ENCODE peak calls at places on chromosomes 1 and 21, in nine cellular contexts. F is mesenchymal stem cell; T is CD8-positive, alpha-beta T cell; P is esophagus muscularis mucosa; J is SJCRH30; M is tibial nerve; G is K562; V is CD8-positive, alpha-beta memory T cell; E is HepG2. I is an unnamed sample.

GRCh38 chr1:28917757-28918118 is 3.4 kb downstream of the EPB41 start:
- DNase-seq in F (no peak), T (no peak), P (no peak), J (no peak), M (no peak), G (no peak), V (no peak), E (no peak), I (no peak)

GRCh38 chr21:26715878-26716506 is 129.2 kb downstream of the ADAMTS1 start:
- DNase-seq in F (peak), T (no peak), P (no peak), J (peak), M (no peak), G (peak), V (no peak), E (peak), I (no peak)

GRCh38 chr1:232952514-232953175 is 2.2 kb downstream of the NTPCR start:
- DNase-seq in F (peak), T (peak), P (no peak), J (peak), M (no peak), G (peak), V (no peak), E (peak), I (no peak)

GRCh38 chr1:38213720-38214367 is 167.3 kb upstream of the POU3F1 start:
- DNase-seq in F (no peak), T (no peak), P (no peak), J (no peak), M (no peak), G (peak), V (no peak), E (no peak), I (no peak)

GRCh38 chr1:17630048-17630830 is 90.7 kb downstream of the ARHGEF10L start:
- DNase-seq in F (no peak), T (no peak), P (peak), J (no peak), M (peak), G (no peak), V (no peak), E (no peak), I (no peak)

GRCh38 chr1:10901091-10901893 is 104.8 kb upstream of the CASZ1 start:
- DNase-seq in F (no peak), T (no peak), P (no peak), J (no peak), M (no peak), G (no peak), V (no peak), E (no peak), I (no peak)

GRCh38 chr1:197619008-197619640 is 156.2 kb downstream of the DENND1B start:
- DNase-seq in F (peak), T (no peak), P (no peak), J (no peak), M (no peak), G (no peak), V (peak), E (peak), I (no peak)

GRCh38 chr1:61287734-61288133 is 205.4 kb downstream of the NFIA start:
- DNase-seq in F (no peak), T (no peak), P (no peak), J (peak), M (no peak), G (no peak), V (no peak), E (peak), I (no peak)

GRCh38 chr1:166974647-166975345 is 544 bp downstream of the ILDR2 start:
- DNase-seq in F (no peak), T (peak), P (peak), J (no peak), M (no peak), G (no peak), V (peak), E (no peak), I (no peak)

GRCh38 chr21:15446193-15446592 is 283.6 kb upstream of the USP25 start:
- DNase-seq in F (no peak), T (no peak), P (no peak), J (peak), M (no peak), G (no peak), V (no peak), E (no peak), I (no peak)

GRCh38 chr1:241695454-241696171 is 43.5 kb downstream of the WDR64 start:
- DNase-seq in F (no peak), T (no peak), P (no peak), J (no peak), M (no peak), G (no peak), V (no peak), E (no peak), I (no peak)

GRCh38 chr1:206809504-206810084 is 37.3 kb upstream of the IL10 start:
- DNase-seq in F (peak), T (peak), P (no peak), J (no peak), M (no peak), G (no peak), V (no peak), E (peak), I (peak)

GRCh38 chr1:230568008-230568407 is 74.3 kb upstream of the COG2 start:
- DNase-seq in F (peak), T (no peak), P (no peak), J (peak), M (no peak), G (peak), V (no peak), E (peak), I (no peak)

GRCh38 chr1:30232288-30232899 is 491.0 kb downstream of the MATN1 start:
- DNase-seq in F (no peak), T (no peak), P (no peak), J (no peak), M (no peak), G (peak), V (no peak), E (peak), I (no peak)

GRCh38 chr21:45186709-45187108 is 101.0 kb downstream of the POFUT2 start:
- DNase-seq in F (no peak), T (no peak), P (no peak), J (no peak), M (no peak), G (no peak), V (no peak), E (no peak), I (no peak)

GRCh38 chr1:91732291-91732953 is 153.5 kb downstream of the TGFBR3 start:
- DNase-seq in F (peak), T (no peak), P (no peak), J (peak), M (no peak), G (peak), V (no peak), E (no peak), I (no peak)

GRCh38 chr1:173042806-173043205 is 7.9 kb downstream of the TNFSF18 start:
- DNase-seq in F (no peak), T (no peak), P (no peak), J (no peak), M (no peak), G (no peak), V (no peak), E (no peak), I (no peak)

GRCh38 chr1:156104861-156105546 is 9.5 kb upstream of the LMNA start:
- DNase-seq in F (peak), T (no peak), P (no peak), J (no peak), M (no peak), G (no peak), V (no peak), E (peak), I (no peak)

GRCh38 chr1:180360333-180361075 is 130.4 kb downstream of the LHX4 start:
- DNase-seq in F (no peak), T (no peak), P (no peak), J (peak), M (no peak), G (no peak), V (no peak), E (no peak), I (no peak)

GRCh38 chr21:20875741-20876140 is 122.5 kb upstream of the NCAM2 start:
- DNase-seq in F (no peak), T (no peak), P (no peak), J (no peak), M (no peak), G (no peak), V (no peak), E (no peak), I (no peak)

GRCh38 chr1:31470794-31471315 is 57.8 kb downstream of the SERINC2 start:
- DNase-seq in F (no peak), T (no peak), P (no peak), J (no peak), M (no peak), G (no peak), V (no peak), E (no peak), I (no peak)

GRCh38 chr1:28719332-28719619 is 17.5 kb upstream of the YTHDF2 start:
- DNase-seq in F (no peak), T (no peak), P (no peak), J (no peak), M (no peak), G (no peak), V (no peak), E (no peak), I (no peak)

GRCh38 chr21:38938343-38938742 is 132.6 kb downstream of the ETS2 start:
- DNase-seq in F (peak), T (no peak), P (no peak), J (no peak), M (no peak), G (no peak), V (peak), E (no peak), I (no peak)

GRCh38 chr1:63621075-63621474 is 27.9 kb downstream of the PGM1 start:
- DNase-seq in F (no peak), T (no peak), P (no peak), J (no peak), M (no peak), G (no peak), V (no peak), E (no peak), I (no peak)

GRCh38 chr1:40047769-40048168 is 7.2 kb downstream of the CAP1 start:
- DNase-seq in F (no peak), T (no peak), P (no peak), J (no peak), M (no peak), G (no peak), V (no peak), E (no peak), I (no peak)

GRCh38 chr21:15730484-15731242 is 881 bp downstream of the USP25 start:
- DNase-seq in F (peak), T (no peak), P (no peak), J (no peak), M (no peak), G (no peak), V (no peak), E (no peak), I (no peak)

GRCh38 chr1:200332716-200333115 is 77.1 kb downstream of the ZNF281 start:
- DNase-seq in F (no peak), T (no peak), P (no peak), J (no peak), M (no peak), G (no peak), V (no peak), E (no peak), I (no peak)

GRCh38 chr1:24952413-24952841 is 22.4 kb upstream of the RUNX3 start:
- DNase-seq in F (peak), T (peak), P (no peak), J (no peak), M (no peak), G (peak), V (peak), E (no peak), I (no peak)

GRCh38 chr1:234874291-234875288 is 254.0 kb downstream of the TOMM20 start:
- DNase-seq in F (no peak), T (no peak), P (no peak), J (no peak), M (no peak), G (peak), V (no peak), E (peak), I (no peak)

GRCh38 chr1:86703696-86704455 is 500 bp upstream of the SH3GLB1 start:
- DNase-seq in F (no peak), T (no peak), P (peak), J (peak), M (no peak), G (peak), V (no peak), E (peak), I (no peak)

GRCh38 chr1:35536551-35537162 is 20.5 kb downstream of the KIAA0319L start:
- DNase-seq in F (no peak), T (no peak), P (no peak), J (no peak), M (no peak), G (no peak), V (no peak), E (no peak), I (no peak)

GRCh38 chr1:24923485-24924113 is 6.5 kb downstream of the RUNX3 start:
- DNase-seq in F (no peak), T (no peak), P (no peak), J (no peak), M (no peak), G (no peak), V (peak), E (no peak), I (no peak)

GRCh38 chr1:157289424-157290105 is 151.4 kb upstream of the ETV3 start:
- DNase-seq in F (no peak), T (no peak), P (peak), J (no peak), M (no peak), G (no peak), V (no peak), E (no peak), I (no peak)

GRCh38 chr1:10074855-10075418 is 42.2 kb downstream of the UBE4B start:
- DNase-seq in F (peak), T (no peak), P (no peak), J (no peak), M (no peak), G (no peak), V (no peak), E (no peak), I (no peak)

GRCh38 chr1:223048026-223048425 is 95.0 kb downstream of the TLR5 start:
- DNase-seq in F (no peak), T (no peak), P (no peak), J (no peak), M (no peak), G (no peak), V (no peak), E (no peak), I (no peak)

GRCh38 chr1:21506804-21507203 is 2.4 kb upstream of the ALPL start:
- DNase-seq in F (no peak), T (no peak), P (no peak), J (no peak), M (no peak), G (no peak), V (no peak), E (no peak), I (no peak)

GRCh38 chr1:20190761-20191160 is 4.4 kb upstream of the PLA2G2C start:
- DNase-seq in F (no peak), T (no peak), P (no peak), J (no peak), M (no peak), G (no peak), V (no peak), E (no peak), I (no peak)

GRCh38 chr1:169395956-169396355 is 28.0 kb downstream of the BLZF1 start:
- DNase-seq in F (no peak), T (no peak), P (no peak), J (no peak), M (no peak), G (no peak), V (no peak), E (no peak), I (no peak)

GRCh38 chr1:227541796-227542152 is 21.6 kb upstream of the ZNF678 start:
- DNase-seq in F (peak), T (no peak), P (no peak), J (no peak), M (no peak), G (no peak), V (no peak), E (no peak), I (no peak)
- H3K27ac ChIP-seq in F (no peak), T (no peak), P (peak), J (no peak), M (peak), G (no peak), V (no peak), E (no peak), I (no peak)

DNA sequence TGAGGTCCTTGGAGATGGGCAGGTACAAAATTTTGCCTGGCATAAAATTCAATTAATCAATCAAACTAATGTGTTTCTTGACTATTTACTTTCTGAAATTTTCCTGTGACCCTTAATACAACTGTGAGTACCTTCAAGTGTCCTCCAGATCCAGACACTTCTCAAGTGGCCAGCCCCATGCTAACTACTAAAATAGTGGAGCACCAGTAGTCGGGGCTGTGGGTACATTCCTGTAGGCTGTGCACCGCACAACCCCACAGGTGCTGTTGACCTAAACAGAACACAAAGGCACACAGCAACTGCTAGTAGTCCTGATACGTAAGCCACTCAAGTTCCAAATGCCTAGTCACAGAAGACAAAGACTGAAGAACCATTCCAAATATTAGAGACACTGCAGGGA is 36.6 kb downstream of the TMEM50B start:
- DNase-seq in F (no peak), T (no peak), P (no peak), J (no peak), M (no peak), G (no peak), V (no peak), E (no peak), I (no peak)
- H3K27ac ChIP-seq in F (no peak), T (no peak), P (no peak), J (no peak), M (peak), G (no peak), V (no peak), E (no peak), I (no peak)

GRCh38 chr1:54475357-54476230 is 69.4 kb upstream of the SSBP3 start:
- DNase-seq in F (no peak), T (peak), P (no peak), J (peak), M (no peak), G (no peak), V (peak), E (no peak), I (peak)

GRCh38 chr1:54477153-54477561 is 70.9 kb upstream of the ACOT11 start:
- DNase-seq in F (no peak), T (no peak), P (no peak), J (no peak), M (no peak), G (no peak), V (no peak), E (no peak), I (no peak)

GRCh38 chr1:54471588-54471987 is 65.4 kb upstream of the SSBP3 start:
- DNase-seq in F (no peak), T (no peak), P (no peak), J (no peak), M (no peak), G (no peak), V (no peak), E (no peak), I (no peak)

GRCh38 chr1:54476231-54477109 is 70.3 kb upstream of the SSBP3 start:
- DNase-seq in F (peak), T (no peak), P (no peak), J (no peak), M (no peak), G (no peak), V (no peak), E (no peak), I (no peak)

DNA sequence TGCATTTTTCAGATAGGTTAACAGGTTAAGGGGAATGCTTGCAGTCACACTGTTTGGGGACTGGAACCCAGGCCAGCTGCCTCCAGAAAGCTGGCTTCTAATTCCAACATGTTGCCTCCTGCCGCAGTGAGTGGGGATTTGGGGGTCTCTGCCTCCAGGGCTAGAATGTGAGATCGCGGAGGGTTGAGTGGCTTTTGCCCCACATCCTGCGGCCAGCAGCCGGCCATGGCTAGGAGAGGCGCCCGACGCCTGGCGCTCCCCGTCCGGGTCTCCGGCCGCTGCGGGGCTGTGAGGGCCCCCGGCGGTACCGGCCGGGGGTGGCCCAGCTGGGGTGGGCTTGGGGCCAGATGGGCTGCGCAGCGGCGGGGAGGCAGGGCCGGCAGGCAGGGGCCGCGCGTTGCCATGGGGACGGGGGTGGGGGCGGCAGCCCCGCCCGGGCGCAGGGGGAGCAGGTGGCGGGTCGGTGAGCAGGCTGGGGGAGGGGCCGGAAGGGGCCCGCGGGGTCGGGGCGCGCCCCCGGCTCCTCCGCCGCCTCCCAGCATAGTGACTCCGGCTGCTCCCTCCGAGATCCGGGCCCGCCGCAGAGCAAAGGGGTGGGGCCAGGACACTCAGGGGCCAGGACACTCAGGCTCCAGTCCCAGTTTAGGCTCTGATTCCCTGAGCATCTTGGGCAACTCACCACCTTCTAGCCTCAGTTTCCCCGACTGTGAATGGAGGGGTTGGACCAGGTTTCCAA is 68.5 kb upstream of the SSBP3 start:
- DNase-seq in F (peak), T (no peak), P (no peak), J (peak), M (no peak), G (peak), V (peak), E (no peak), I (peak)
- H3K27ac ChIP-seq in F (no peak), T (no peak), P (peak), J (no peak), M (peak), G (no peak), V (peak), E (no peak), I (peak)

GRCh38 chr1:54970901-54971300 is 9.5 kb upstream of the TMEM61 start:
- DNase-seq in F (no peak), T (no peak), P (no peak), J (no peak), M (no peak), G (no peak), V (no peak), E (no peak), I (no peak)
- H3K27ac ChIP-seq in F (no peak), T (no peak), P (no peak), J (no peak), M (no peak), G (no peak), V (no peak), E (no peak), I (no peak)

DNA sequence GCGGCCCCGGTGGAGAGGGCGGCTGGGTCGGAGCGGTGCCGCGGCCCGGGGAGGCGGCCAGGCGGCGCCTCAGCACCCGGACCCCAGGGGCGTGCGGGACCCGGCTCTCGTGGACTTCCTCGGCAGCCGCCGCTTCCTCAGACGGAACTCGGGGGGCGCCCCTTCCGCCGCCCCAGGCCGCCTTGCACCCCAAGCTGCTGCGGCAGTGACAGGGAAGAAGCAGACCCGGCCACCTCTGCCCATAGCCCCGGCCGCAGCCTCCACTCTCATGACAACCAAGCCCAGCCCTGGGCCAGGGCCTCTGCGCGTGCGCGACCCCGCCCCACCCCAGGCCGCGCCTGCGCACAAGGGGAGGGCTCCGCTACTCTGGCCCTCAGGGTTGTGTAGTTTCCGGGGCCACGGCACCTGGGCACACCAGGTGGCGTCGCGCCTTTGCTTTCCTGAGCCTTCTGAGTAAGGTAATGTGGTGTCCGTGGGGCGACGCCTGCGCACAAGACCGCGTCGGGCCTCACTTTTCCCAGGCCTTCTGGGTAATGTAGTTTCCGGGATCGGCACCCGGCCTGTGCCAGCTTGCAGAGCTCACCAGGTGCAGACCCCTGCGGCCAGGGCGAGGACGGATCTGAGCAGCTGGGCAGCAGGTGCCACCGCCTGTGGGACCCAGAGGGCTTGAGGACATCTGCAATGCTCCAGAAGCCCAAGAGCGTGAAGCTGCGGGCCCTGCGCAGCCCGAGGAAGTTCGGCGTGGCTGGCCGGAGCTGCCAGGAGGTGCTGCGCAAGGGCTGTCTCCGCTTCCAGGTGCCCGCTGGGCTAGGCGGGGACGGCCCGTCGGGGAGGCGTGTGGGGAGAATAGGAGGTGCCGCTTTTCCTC is at the start of the genes CEP104 and DFFB:
- DNase-seq in F (peak), T (peak), P (peak), J (peak), M (peak), G (peak), V (peak), E (peak), I (peak)
- H3K27ac ChIP-seq in F (no peak), T (peak), P (peak), J (peak), M (peak), G (peak), V (peak), E (peak), I (peak)

I was measured in CD4-positive, alpha-beta T cell.